ENCODE peak calls at places on chromosomes 5 and 9, in seven cellular contexts. I is pancreas, N is GM23338, R is HepG2, P is colonic mucosa, B is tibial nerve, V is psoas muscle. D is an unnamed sample.

GRCh38 chr9:98791147-98792095 is 4.9 kb downstream of the ANKS6 start:
- DNase-seq in I (peak; percentile 90), N (peak; percentile 91), R (peak; percentile 50), P (peak; percentile 83), B (peak; percentile 89), V (peak; percentile 93), D (peak; percentile 99)

GRCh38 chr5:158958048-158958994 is 141.4 kb downstream of the EBF1 start:
- DNase-seq in I (no peak), N (peak; percentile 89), R (no peak), P (no peak), B (no peak), V (no peak), D (no peak)

GRCh38 chr5:159218595-159219023 is 9.3 kb upstream of the RNF145 start:
- DNase-seq in I (no peak), N (no peak), R (no peak), P (no peak), B (no peak), V (no peak), D (no peak)

GRCh38 chr9:23088932-23089364 is 642.3 kb downstream of the DMRTA1 start:
- DNase-seq in I (no peak), N (peak; percentile 74), R (no peak), P (no peak), B (no peak), V (no peak), D (no peak)

GRCh38 chr9:97853056-97853843 is at the start of gene FOXE1:
- DNase-seq in I (no peak), N (peak; percentile 55), R (no peak), P (no peak), B (no peak), V (no peak), D (no peak)

GRCh38 chr9:34553511-34554021 is 30.8 kb upstream of the ENHO start:
- DNase-seq in I (no peak), N (no peak), R (no peak), P (no peak), B (no peak), V (peak; percentile 46), D (no peak)

GRCh38 chr9:96140401-96141180 is 161.4 kb downstream of the HSD17B3 start:
- DNase-seq in I (no peak), N (peak; percentile 47), R (no peak), P (peak; percentile 34), B (no peak), V (no peak), D (no peak)

GRCh38 chr5:54646285-54647101 is 128.9 kb downstream of the SNX18 start:
- DNase-seq in I (no peak), N (peak; percentile 49), R (no peak), P (peak; percentile 55), B (peak; percentile 65), V (peak; percentile 74), D (no peak)

GRCh38 chr5:163293836-163294235 is 143.6 kb upstream of the CCNG1 start:
- DNase-seq in I (no peak), N (no peak), R (no peak), P (no peak), B (no peak), V (no peak), D (no peak)

GRCh38 chr5:73783823-73784222 is 157.8 kb downstream of the ARHGEF28 start:
- DNase-seq in I (no peak), N (no peak), R (peak; percentile 26), P (no peak), B (no peak), V (no peak), D (no peak)

GRCh38 chr9:115595951-115596742 is 478.2 kb upstream of the TNC start:
- DNase-seq in I (no peak), N (peak; percentile 16), R (no peak), P (no peak), B (peak; percentile 39), V (no peak), D (no peak)

GRCh38 chr5:144297083-144297482 is 126.4 kb downstream of the KCTD16 start:
- DNase-seq in I (no peak), N (no peak), R (no peak), P (no peak), B (no peak), V (no peak), D (no peak)

GRCh38 chr5:137118629-137119028 is 380.5 kb downstream of the SPOCK1 start:
- DNase-seq in I (no peak), N (no peak), R (no peak), P (no peak), B (no peak), V (no peak), D (no peak)

GRCh38 chr9:23120630-23121029 is 674.0 kb downstream of the DMRTA1 start:
- DNase-seq in I (no peak), N (no peak), R (no peak), P (no peak), B (no peak), V (no peak), D (no peak)

GRCh38 chr9:91803970-91804752 is 145.9 kb downstream of the ROR2 start:
- DNase-seq in I (no peak), N (no peak), R (no peak), P (no peak), B (no peak), V (no peak), D (no peak)

GRCh38 chr5:78634634-78635033 is 13.9 kb downstream of the LHFPL2 start:
- DNase-seq in I (no peak), N (no peak), R (no peak), P (no peak), B (no peak), V (no peak), D (no peak)

GRCh38 chr5:145072880-145073279 is 762.3 kb downstream of the PRELID2 start:
- DNase-seq in I (no peak), N (no peak), R (no peak), P (no peak), B (no peak), V (no peak), D (no peak)

GRCh38 chr9:23532282-23532681 is 293.8 kb downstream of the ELAVL2 start:
- DNase-seq in I (no peak), N (no peak), R (no peak), P (no peak), B (no peak), V (no peak), D (no peak)

GRCh38 chr9:127506814-127507750 is 55.8 kb downstream of the LRSAM1 start:
- DNase-seq in I (no peak), N (no peak), R (no peak), P (no peak), B (no peak), V (no peak), D (no peak)

DNA sequence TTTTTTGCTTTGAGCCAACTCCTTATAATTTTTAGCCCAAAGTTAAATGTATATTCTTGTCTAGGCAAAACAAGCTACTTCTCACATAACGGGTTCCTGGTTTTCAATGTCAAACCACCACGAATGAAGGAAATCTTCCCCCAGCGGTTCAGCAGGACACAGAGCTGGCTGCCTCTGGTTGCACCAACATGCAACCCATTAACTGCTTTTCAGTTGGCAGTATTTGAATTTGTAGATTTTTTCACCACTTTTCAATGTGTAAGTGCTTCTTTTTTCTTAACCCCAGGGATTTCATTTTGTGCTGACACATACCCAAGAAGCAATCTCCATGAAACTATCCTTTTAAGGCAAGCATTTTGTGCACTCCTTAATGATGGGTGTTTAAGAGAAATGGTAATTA is 35.5 kb downstream of the EFNA5 start:
- DNase-seq in I (no peak), N (no peak), R (no peak), P (no peak), B (no peak), V (no peak), D (no peak)
- TF ChIP-seq CTCF in I (no peak), N (no peak), R (no peak), P (no peak), B (no peak), V (no peak), D (no peak)

DNA sequence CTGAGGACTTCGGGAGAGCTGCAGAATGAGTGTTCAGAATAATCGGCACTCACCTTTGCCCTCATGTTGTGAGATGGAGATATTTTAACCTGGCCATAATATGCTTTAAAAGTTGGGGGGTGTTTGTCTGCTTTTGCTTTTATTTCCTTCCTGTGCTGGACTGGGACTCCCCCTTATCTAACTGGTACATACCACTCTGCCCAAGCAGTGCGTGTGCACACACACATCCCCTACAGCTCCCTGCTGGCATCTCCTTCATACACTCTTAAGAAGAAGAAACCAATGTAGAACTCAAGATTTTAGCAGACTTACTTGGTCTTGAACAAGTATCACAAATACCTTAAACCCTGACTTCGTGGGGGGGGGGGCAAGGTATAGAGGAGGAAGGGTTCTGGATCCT is 146.2 kb upstream of the DMRT1 start:
- DNase-seq in I (no peak), N (no peak), R (no peak), P (no peak), B (no peak), V (no peak), D (no peak)
- H3K27ac ChIP-seq in I (no peak overlapping the region), N (no peak overlapping the region), R (no peak overlapping the region), P (peak overlapping the region; percentile 59), B (peak overlapping the region; percentile 87), V (peak overlapping the region; percentile 95), D (peak overlapping the region; percentile 93)

DNA sequence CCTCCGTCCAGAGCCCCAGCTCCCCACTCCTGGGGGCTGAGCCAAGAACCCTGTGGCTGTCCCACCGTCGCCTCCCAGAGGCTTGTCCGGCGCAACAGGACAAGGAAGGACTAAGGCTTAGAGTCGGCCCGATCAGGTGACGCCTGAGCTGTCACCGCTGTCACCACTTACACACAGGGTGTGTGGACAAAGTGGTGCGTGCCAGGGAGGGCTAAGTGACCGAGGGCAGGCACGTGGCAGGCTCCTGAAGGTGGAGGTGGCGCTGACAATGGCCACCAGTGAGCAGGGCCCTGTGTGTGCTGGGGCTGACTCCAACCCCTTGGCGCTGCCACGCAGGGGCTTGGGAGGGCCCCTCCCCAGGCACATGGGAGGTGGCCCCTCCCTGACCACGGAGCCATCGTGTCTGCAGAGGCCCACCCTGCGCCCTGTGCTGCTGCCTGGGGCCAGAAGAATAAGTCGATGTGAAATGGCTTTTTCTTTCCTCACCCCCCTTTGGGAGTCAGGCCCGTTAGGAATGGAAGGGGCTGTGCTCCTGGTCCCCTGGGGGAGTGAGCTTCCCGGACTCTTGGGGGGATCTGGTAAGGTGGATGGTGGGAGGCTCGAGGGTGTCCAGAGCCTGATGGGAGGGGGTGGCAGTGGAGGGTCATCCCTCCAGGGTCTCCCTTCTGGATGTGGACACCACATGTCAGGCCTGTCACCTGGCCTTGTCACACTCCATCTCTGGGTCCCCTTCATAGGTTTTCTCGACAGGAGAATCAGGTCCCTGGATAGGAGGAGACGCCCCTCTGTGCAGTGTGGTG is 2.6 kb upstream of the GPSM1 start:
- DNase-seq in I (peak; percentile 57), N (no peak), R (no peak), P (no peak), B (no peak), V (no peak), D (no peak)
- TF ChIP-seq CTCF in I (no peak), N (peak; percentile 38), R (no peak), P (no peak), B (no peak), V (no peak), D (no peak)

GRCh38 chr9:14271078-14271673 is 42.8 kb downstream of the NFIB start:
- DNase-seq in I (peak; percentile 43), N (peak; percentile 47), R (peak; percentile 64), P (peak; percentile 49), B (peak; percentile 78), V (peak; percentile 68), D (peak; percentile 5)

GRCh38 chr9:14275331-14275730 is 38.6 kb downstream of the NFIB start:
- DNase-seq in I (no peak), N (no peak), R (no peak), P (no peak), B (no peak), V (no peak), D (no peak)

GRCh38 chr9:14270358-14271077 is 43.4 kb downstream of the NFIB start:
- DNase-seq in I (no peak), N (no peak), R (no peak), P (no peak), B (no peak), V (no peak), D (no peak)

GRCh38 chr9:14269911-14270310 is 44.0 kb downstream of the NFIB start:
- DNase-seq in I (no peak), N (no peak), R (no peak), P (no peak), B (no peak), V (no peak), D (no peak)

GRCh38 chr9:14272924-14273528 is 40.9 kb downstream of the NFIB start:
- DNase-seq in I (no peak), N (no peak), R (no peak), P (no peak), B (no peak), V (no peak), D (no peak)
- H3K27ac ChIP-seq in I (no peak overlapping the region), N (peak overlapping the region; percentile 91), R (no peak overlapping the region), P (no peak overlapping the region), B (peak overlapping the region; percentile 26), V (peak overlapping the region; percentile 82), D (no peak overlapping the region)

D was measured in RWPE1.